ENCODE peak calls at places on chromosomes 6 and 20, in five cellular contexts. X, Q, T, B and P are unnamed samples.

GRCh38 chr6:43284986-43285385 is 13.1 kb upstream of the SLC22A7 start:
- DNase-seq in X (no peak), Q (no peak), T (no peak), B (no peak), P (no peak)

GRCh38 chr6:67606905-67607828 is 1027.9 kb upstream of the ADGRB3 start:
- DNase-seq in X (no peak), Q (no peak), T (no peak), B (peak), P (no peak)

GRCh38 chr6:20319520-20320357 is 81.9 kb upstream of the E2F3 start:
- DNase-seq in X (no peak), Q (no peak), T (no peak), B (no peak), P (no peak)

GRCh38 chr20:63123326-63123725 is 92.6 kb downstream of the YTHDF1 start:
- DNase-seq in X (peak), Q (no peak), T (no peak), B (no peak), P (no peak)

GRCh38 chr6:6753301-6753700 is 164.8 kb downstream of the LY86 start:
- DNase-seq in X (no peak), Q (no peak), T (no peak), B (no peak), P (no peak)

GRCh38 chr6:105178110-105178509 is 1.7 kb downstream of the POPDC3 start:
- DNase-seq in X (no peak), Q (no peak), T (no peak), B (peak), P (peak)

GRCh38 chr20:62208805-62209755 is 11.0 kb downstream of the HRH3 start:
- DNase-seq in X (no peak), Q (no peak), T (no peak), B (no peak), P (no peak)

GRCh38 chr6:77774457-77774856 is 121.6 kb downstream of the MEI4 start:
- DNase-seq in X (no peak), Q (no peak), T (no peak), B (no peak), P (no peak)

GRCh38 chr6:89818977-89819335 is 638 bp downstream of the MDN1 start:
- DNase-seq in X (no peak), Q (no peak), T (peak), B (peak), P (no peak)